ENCODE peak calls at places on chromosomes 7 and 10, in eight cellular contexts. B is Caco-2; T is tibial nerve; I is astrocyte of the spinal cord; Y is MM.1S; P is colonic mucosa; U is epithelial cell of esophagus; J is CD8-positive, alpha-beta T cell. A is an unnamed sample.

GRCh38 chr10:16612148-16612742 is 90.6 kb upstream of the C1QL3 start:
- DNase-seq in Y (peak), P (no peak), J (peak), T (no peak), B (peak), U (peak), I (peak), A (peak)

GRCh38 chr10:14810969-14811953 is 26.6 kb downstream of the CDNF start:
- DNase-seq in T (no peak), B (no peak), J (no peak), P (no peak), I (no peak), U (peak), Y (no peak), A (no peak)

GRCh38 chr10:69961168-69961863 is 91.3 kb upstream of the MACROH2A2 start:
- DNase-seq in U (no peak), J (no peak), B (peak), T (no peak), Y (no peak), I (no peak), P (peak), A (peak)

GRCh38 chr7:2528481-2529095 is 9.0 kb downstream of the LFNG start:
- DNase-seq in T (no peak), B (no peak), J (no peak), Y (no peak), I (no peak), P (no peak), U (no peak), A (no peak)

GRCh38 chr10:31702005-31702404 is 226.6 kb downstream of the ARHGAP12 start:
- DNase-seq in T (no peak), B (no peak), U (no peak), Y (no peak), I (no peak), P (no peak), J (no peak), A (no peak)

GRCh38 chr7:155412416-155413253 is 45.3 kb upstream of the EN2 start:
- DNase-seq in Y (peak), J (peak), B (peak), I (no peak), U (peak), T (no peak), P (peak), A (peak)

GRCh38 chr10:19168584-19168983 is 120.0 kb downstream of the MALRD1 start:
- DNase-seq in T (no peak), P (no peak), U (no peak), I (no peak), Y (no peak), B (peak), J (no peak), A (peak)

GRCh38 chr7:45685619-45686240 is 111.6 kb downstream of the ADCY1 start:
- DNase-seq in T (no peak), P (peak), I (no peak), J (no peak), Y (no peak), U (no peak), B (no peak), A (no peak)

GRCh38 chr7:31962246-31962645 is 108.0 kb downstream of the PDE1C start:
- DNase-seq in B (no peak), T (no peak), U (no peak), Y (no peak), I (no peak), P (no peak), J (no peak), A (no peak)

GRCh38 chr10:60434418-60435046 is 44.9 kb upstream of the ANK3 start:
- DNase-seq in P (peak), Y (peak), B (peak), T (no peak), I (peak), J (no peak), U (peak), A (peak)

GRCh38 chr10:93548376-93549071 is 17.9 kb upstream of the FFAR4 start:
- DNase-seq in B (peak), I (peak), J (no peak), Y (no peak), T (no peak), U (peak), P (no peak), A (peak)

GRCh38 chr7:12686234-12686893 is 1.1 kb upstream of the ARL4A start:
- DNase-seq in T (peak), I (peak), U (peak), B (peak), J (peak), Y (peak), P (peak), A (peak)

GRCh38 chr10:127921751-127922140 is 14.8 kb downstream of the PTPRE start:
- DNase-seq in Y (no peak), T (no peak), J (no peak), U (no peak), I (no peak), P (no peak), B (no peak), A (no peak)

GRCh38 chr10:131516285-131516684 is 204.8 kb upstream of the TCERG1L start:
- DNase-seq in B (no peak), J (no peak), U (no peak), I (no peak), P (no peak), Y (no peak), T (no peak), A (no peak)

GRCh38 chr7:101299511-101300464 is 21.8 kb downstream of the IFT22 start:
- DNase-seq in I (no peak), U (no peak), B (no peak), P (no peak), Y (no peak), T (no peak), J (no peak), A (no peak)

GRCh38 chr10:84076540-84077195 is 62.6 kb upstream of the GHITM start:
- DNase-seq in P (no peak), T (no peak), B (peak), Y (no peak), U (no peak), J (no peak), I (peak), A (peak)

GRCh38 chr7:30970594-30971094 is 6.9 kb downstream of the GHRHR start:
- DNase-seq in B (peak), I (no peak), Y (no peak), J (no peak), P (no peak), U (no peak), T (no peak), A (peak)

GRCh38 chr7:116258734-116259133 is 48.4 kb downstream of the TES start:
- DNase-seq in I (peak), Y (peak), U (peak), P (peak), J (peak), T (no peak), B (peak), A (peak)

GRCh38 chr7:70728873-70729552 is 402.9 kb upstream of the GALNT17 start:
- DNase-seq in I (peak), J (no peak), Y (no peak), U (peak), B (no peak), T (no peak), P (peak), A (peak)

GRCh38 chr7:37283701-37284100 is 165.0 kb downstream of the ELMO1 start:
- DNase-seq in P (no peak), Y (no peak), T (no peak), U (no peak), B (no peak), I (no peak), J (no peak), A (no peak)

GRCh38 chr10:14686356-14686755 is 88.3 kb downstream of the FAM107B start:
- DNase-seq in I (no peak), P (no peak), J (no peak), T (no peak), Y (peak), U (peak), B (no peak), A (no peak)

GRCh38 chr10:131578472-131578970 is 267.0 kb upstream of the TCERG1L start:
- DNase-seq in T (no peak), J (no peak), U (no peak), B (no peak), Y (no peak), I (no peak), P (peak), A (no peak)

GRCh38 chr10:110556993-110557601 is 10.4 kb upstream of the SMC3 start:
- DNase-seq in Y (peak), T (no peak), B (peak), J (peak), U (peak), P (peak), I (peak), A (peak)

GRCh38 chr10:117374506-117375359 is 507 bp downstream of the PDZD8 start:
- DNase-seq in Y (peak), P (peak), U (peak), T (no peak), B (peak), I (peak), J (peak), A (peak)

GRCh38 chr10:46098379-46098778 is 52.3 kb upstream of the MSMB start:
- DNase-seq in T (no peak), Y (no peak), I (no peak), B (no peak), J (no peak), U (no peak), P (no peak), A (no peak)

GRCh38 chr7:18552311-18552916 is 56.9 kb downstream of the HDAC9 start:
- DNase-seq in T (no peak), B (no peak), J (no peak), Y (no peak), U (no peak), I (peak), P (no peak), A (peak)
- H3K4me3 ChIP-seq in T (no peak), B (no peak), J (no peak), Y (no peak), U (no peak), I (no peak), P (no peak), A (no peak)

GRCh38 chr7:53351681-53352080 is 316.2 kb downstream of the POM121L12 start:
- DNase-seq in J (no peak), U (peak), I (no peak), T (no peak), Y (no peak), B (no peak), P (no peak), A (no peak)

GRCh38 chr7:53350241-53350640 is 314.8 kb downstream of the POM121L12 start:
- DNase-seq in P (peak), J (no peak), Y (peak), U (peak), B (peak), I (no peak), T (no peak), A (no peak)
- TF ChIP-seq CTCF in P (peak), J (no peak), Y (peak), U (peak), B (peak), I (peak), T (no peak), A (no peak)

GRCh38 chr7:39753823-39754325 is 130.5 kb downstream of the RALA start:
- DNase-seq in P (no peak), J (no peak), U (no peak), T (no peak), B (no peak), Y (no peak), I (no peak), A (no peak)
- H3K4me3 ChIP-seq in P (no peak), J (no peak), U (no peak), T (no peak), B (no peak), Y (no peak), I (no peak), A (no peak)

GRCh38 chr7:98210513-98211220 is 572 bp upstream of the BHLHA15 start:
- DNase-seq in J (no peak), P (no peak), T (no peak), B (no peak), I (no peak), Y (no peak), U (no peak), A (peak)

GRCh38 chr7:98213296-98213873 is 2.1 kb downstream of the BHLHA15 start:
- DNase-seq in J (no peak), B (no peak), I (no peak), Y (no peak), U (no peak), P (no peak), T (no peak), A (no peak)

GRCh38 chr7:98212532-98213041 is 1.3 kb downstream of the BHLHA15 start:
- DNase-seq in T (no peak), I (no peak), U (no peak), B (no peak), P (no peak), Y (no peak), J (no peak), A (no peak)

GRCh38 chr7:98211221-98211675 is at the start of gene BHLHA15:
- DNase-seq in I (no peak), T (no peak), P (peak), Y (peak), J (peak), B (peak), U (no peak), A (no peak)

GRCh38 chr7:98211676-98212531 is 665 bp downstream of the BHLHA15 start:
- DNase-seq in P (no peak), J (no peak), I (no peak), U (no peak), Y (no peak), T (no peak), B (peak), A (no peak)
- TF ChIP-seq CTCF in P (no peak), J (no peak), I (no peak), U (no peak), Y (no peak), T (no peak), B (no peak), A (no peak)

GRCh38 chr10:104556831-104557230 is 84.3 kb upstream of the SORCS3 start:
- DNase-seq in J (no peak), B (no peak), Y (no peak), P (no peak), I (no peak), T (no peak), U (no peak), A (no peak)

GRCh38 chr10:104563051-104563450 is 78.0 kb upstream of the SORCS3 start:
- DNase-seq in I (no peak), U (no peak), J (no peak), Y (no peak), B (no peak), T (no peak), P (no peak), A (no peak)

GRCh38 chr10:104557966-104558365 is 83.1 kb upstream of the SORCS3 start:
- DNase-seq in P (no peak), U (no peak), I (no peak), B (no peak), J (no peak), Y (no peak), T (no peak), A (no peak)

DNA sequence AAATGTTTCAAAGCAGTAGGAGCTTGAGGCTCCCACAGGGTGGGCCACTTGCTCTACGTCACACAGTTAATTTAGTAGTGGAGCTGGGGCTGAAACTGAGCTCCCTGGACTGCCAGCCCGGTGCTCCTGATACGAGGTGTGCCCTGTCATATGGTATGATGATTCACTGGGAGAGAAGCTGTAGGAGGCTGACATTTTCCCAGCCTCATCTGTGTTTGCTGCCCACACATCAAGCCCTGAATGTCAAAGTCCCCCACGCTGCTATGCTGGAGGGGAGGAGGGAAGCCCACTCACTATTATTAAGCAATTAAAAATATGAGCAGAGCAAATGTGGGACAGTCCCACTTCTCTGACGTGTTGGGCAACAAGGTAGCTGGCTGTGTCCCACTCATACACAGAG is 81.2 kb upstream of the SORCS3 start:
- DNase-seq in I (no peak), J (no peak), B (no peak), U (peak), T (no peak), Y (no peak), P (no peak), A (no peak)
- H3K4me3 ChIP-seq in I (no peak), J (no peak), B (no peak), U (no peak), T (no peak), Y (no peak), P (no peak), A (no peak)

GRCh38 chr7:52749880-52750279 is 285.6 kb upstream of the POM121L12 start:
- DNase-seq in I (no peak), J (no peak), B (peak), P (no peak), T (no peak), Y (no peak), U (no peak), A (no peak)
- TF ChIP-seq CTCF in I (no peak), J (no peak), B (peak), P (no peak), T (no peak), Y (no peak), U (no peak), A (no peak)

GRCh38 chr7:48149058-48149457 is 22.2 kb upstream of the ABCA13 start:
- DNase-seq in Y (no peak), I (no peak), T (no peak), J (no peak), B (no peak), P (no peak), U (no peak), A (no peak)
- H3K4me3 ChIP-seq in Y (no peak), I (no peak), T (no peak), J (no peak), B (no peak), P (no peak), U (no peak), A (no peak)

DNA sequence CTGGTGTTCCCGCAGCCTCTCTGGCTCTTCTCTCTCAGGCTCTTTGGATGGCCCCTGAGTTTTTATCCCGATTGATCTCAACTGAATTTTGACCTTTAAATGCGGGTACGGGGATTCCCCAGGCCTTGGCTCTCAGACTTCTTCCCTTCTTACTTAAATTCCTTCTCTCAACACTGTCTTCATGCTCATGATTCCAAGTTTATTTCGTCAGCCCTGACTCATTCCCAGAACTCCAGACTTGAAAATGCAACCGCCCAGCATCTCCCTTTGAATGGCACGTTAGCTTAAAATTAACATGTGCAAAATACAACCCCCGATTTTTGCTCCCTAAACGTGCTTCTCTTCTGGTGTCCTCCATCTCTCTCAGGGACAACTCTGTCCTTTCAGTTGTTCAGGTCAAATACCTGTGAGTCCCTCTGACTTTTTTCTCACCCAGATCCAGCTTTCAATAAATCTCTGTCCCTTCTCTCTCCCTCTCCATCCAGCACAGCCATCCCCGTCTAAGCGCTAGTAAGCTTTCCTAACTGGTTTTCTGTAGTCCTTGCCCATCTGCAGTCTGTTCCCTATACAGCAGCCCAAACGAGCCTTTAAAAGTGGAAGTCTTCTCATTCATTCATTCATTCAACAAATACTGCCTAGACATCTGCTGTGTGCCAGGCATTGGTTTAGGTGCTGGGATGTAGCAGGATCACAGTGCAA is 7.1 kb downstream of the HECW1 start:
- DNase-seq in P (no peak), U (peak), Y (no peak), B (no peak), T (no peak), I (peak), J (no peak), A (peak)
- TF ChIP-seq CTCF in P (no peak), U (no peak), Y (no peak), B (no peak), T (no peak), I (no peak), J (no peak), A (no peak)

DNA sequence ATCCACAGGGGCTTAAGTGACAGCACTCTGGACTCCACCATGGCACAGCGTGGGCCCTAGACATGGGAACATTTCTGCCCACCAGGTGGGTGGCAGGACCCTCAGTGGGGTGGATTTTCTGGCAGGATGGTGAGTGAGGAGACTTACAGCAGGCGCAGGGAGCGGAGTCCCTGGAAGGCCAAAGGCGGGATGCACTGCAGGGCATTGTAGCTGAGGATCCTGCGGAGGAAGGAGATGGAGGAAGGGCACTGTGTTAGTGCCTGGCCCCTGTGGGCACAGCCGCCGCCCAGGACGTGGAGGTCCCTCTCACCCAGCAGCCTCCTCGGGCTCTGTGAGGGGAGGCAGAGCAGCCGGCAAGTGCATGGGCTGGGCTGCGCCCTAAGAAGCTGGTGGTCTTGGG is 154.3 kb downstream of the SLIT1 start:
- DNase-seq in U (no peak), I (no peak), T (no peak), J (no peak), B (no peak), P (no peak), Y (no peak), A (no peak)
- H3K4me3 ChIP-seq in U (no peak), I (no peak), T (no peak), J (no peak), B (no peak), P (no peak), Y (no peak), A (no peak)